ENCODE peak calls at places on chromosomes 5 and 9, in eight cellular contexts. O, V, R, B, T, H, U and A are unnamed samples.

GRCh38 chr5:75734913-75735789 is 17.9 kb upstream of the POC5 start:
- DNase-seq in O (no peak), V (peak), R (no peak), B (no peak), T (no peak), H (peak), U (peak), A (peak)

GRCh38 chr5:112475747-112476435 is 56.8 kb upstream of the EPB41L4A start:
- DNase-seq in O (no peak), V (no peak), R (no peak), B (no peak), T (no peak), H (no peak), U (peak), A (no peak)

GRCh38 chr5:89275206-89275605 is 392.2 kb upstream of the MEF2C start:
- DNase-seq in O (no peak), V (no peak), R (no peak), B (no peak), T (no peak), H (no peak), U (no peak), A (no peak)

GRCh38 chr5:109411627-109412026 is 1.9 kb upstream of the PJA2 start:
- DNase-seq in O (peak), V (no peak), R (no peak), B (no peak), T (no peak), H (no peak), U (peak), A (no peak)

GRCh38 chr9:125189011-125189360 is 617 bp downstream of the PPP6C start:
- DNase-seq in O (peak), V (no peak), R (peak), B (peak), T (peak), H (peak), U (peak), A (no peak)

GRCh38 chr5:63923914-63924313 is 38.3 kb downstream of the HTR1A start:
- DNase-seq in O (no peak), V (peak), R (no peak), B (peak), T (no peak), H (no peak), U (no peak), A (no peak)

GRCh38 chr9:121354141-121354540 is 15.9 kb downstream of the STOM start:
- DNase-seq in O (no peak), V (no peak), R (no peak), B (no peak), T (no peak), H (no peak), U (no peak), A (no peak)

GRCh38 chr5:127011151-127011550 is 19.2 kb downstream of the MARCHF3 start:
- DNase-seq in O (no peak), V (no peak), R (no peak), B (no peak), T (no peak), H (no peak), U (peak), A (no peak)

GRCh38 chr5:17360879-17361278 is 137.2 kb upstream of the TAF11L2 start:
- DNase-seq in O (no peak), V (no peak), R (no peak), B (no peak), T (no peak), H (no peak), U (no peak), A (no peak)

GRCh38 chr9:134029248-134030226 is 4.3 kb downstream of the BRD3OS start:
- DNase-seq in O (no peak), V (no peak), R (no peak), B (no peak), T (no peak), H (no peak), U (no peak), A (no peak)

GRCh38 chr5:148193202-148193601 is 9.6 kb upstream of the SPINK6 start:
- DNase-seq in O (no peak), V (no peak), R (no peak), B (no peak), T (no peak), H (no peak), U (no peak), A (no peak)

GRCh38 chr9:107933042-107933441 is 443.5 kb upstream of the KLF4 start:
- DNase-seq in O (no peak), V (no peak), R (no peak), B (no peak), T (no peak), H (no peak), U (peak), A (no peak)

GRCh38 chr5:136619556-136619955 is 254.2 kb upstream of the TRPC7 start:
- DNase-seq in O (no peak), V (no peak), R (no peak), B (no peak), T (no peak), H (no peak), U (no peak), A (no peak)

GRCh38 chr5:32311404-32312193 is 1.1 kb downstream of the MTMR12 start:
- DNase-seq in O (no peak), V (peak), R (no peak), B (no peak), T (no peak), H (no peak), U (peak), A (no peak)

GRCh38 chr5:32312194-32312681 is 501 bp downstream of the MTMR12 start:
- DNase-seq in O (no peak), V (peak), R (peak), B (peak), T (peak), H (peak), U (peak), A (no peak)

GRCh38 chr5:32307769-32308194 is 5.0 kb downstream of the MTMR12 start:
- DNase-seq in O (no peak), V (peak), R (no peak), B (no peak), T (no peak), H (no peak), U (no peak), A (no peak)

GRCh38 chr5:32309766-32310165 is 3.0 kb downstream of the MTMR12 start:
- DNase-seq in O (no peak), V (no peak), R (no peak), B (no peak), T (no peak), H (no peak), U (no peak), A (no peak)

DNA sequence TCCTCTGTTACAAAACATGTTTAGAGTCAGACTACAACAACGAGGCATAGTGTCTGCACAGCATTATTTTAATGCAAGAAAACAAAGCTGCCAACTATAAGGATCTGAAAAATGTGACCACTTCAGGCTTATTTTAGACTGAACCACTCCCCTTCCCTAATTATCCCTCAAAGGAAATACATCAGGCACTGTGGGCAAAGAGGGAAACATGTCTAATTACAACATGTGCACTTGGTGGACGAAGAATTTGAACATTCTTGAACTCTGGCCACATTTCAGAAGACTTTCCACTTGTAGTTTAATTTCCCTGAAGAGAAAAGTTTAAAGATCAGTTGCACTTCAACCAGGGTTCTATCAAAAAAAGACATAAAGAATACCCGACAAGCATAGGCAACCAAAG is 3.8 kb downstream of the MTMR12 start:
- DNase-seq in O (no peak), V (no peak), R (no peak), B (no peak), T (no peak), H (no peak), U (no peak), A (no peak)
- H3K27ac ChIP-seq in O (no peak), V (no peak), R (peak), B (no peak), T (no peak), H (peak), U (no peak), A (no peak)

GRCh38 chr5:175377816-175378215 is 66.2 kb downstream of the DRD1 start:
- DNase-seq in O (no peak), V (no peak), R (no peak), B (no peak), T (no peak), H (no peak), U (no peak), A (no peak)
- H3K27ac ChIP-seq in O (no peak), V (no peak), R (no peak), B (no peak), T (no peak), H (no peak), U (no peak), A (no peak)

GRCh38 chr5:38598994-38599611 is 42.7 kb upstream of the LIFR start:
- DNase-seq in O (no peak), V (no peak), R (no peak), B (peak), T (no peak), H (no peak), U (peak), A (no peak)
- H3K27ac ChIP-seq in O (no peak), V (no peak), R (no peak), B (no peak), T (no peak), H (peak), U (no peak), A (no peak)

DNA sequence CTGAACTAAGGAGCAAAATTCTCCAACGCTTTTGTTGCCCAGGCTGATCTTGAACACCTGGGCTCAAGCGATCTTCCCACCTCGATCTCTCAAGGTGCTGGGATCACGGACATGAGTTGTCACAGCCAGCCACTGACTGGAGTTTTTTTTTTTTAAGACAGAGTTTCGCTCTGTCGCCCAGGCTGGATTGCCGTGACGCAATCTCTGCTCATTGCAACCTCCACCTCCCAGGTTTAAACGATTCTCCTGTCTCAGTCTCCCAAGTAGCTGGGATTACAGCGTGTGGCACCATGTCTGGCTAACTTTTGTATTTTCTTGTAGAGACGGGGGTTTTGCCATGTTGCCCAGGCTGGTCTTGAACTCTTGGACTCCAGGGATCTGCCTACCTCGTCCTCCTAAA is 58.2 kb downstream of the EHMT1 start:
- DNase-seq in O (no peak), V (no peak), R (peak), B (no peak), T (no peak), H (no peak), U (no peak), A (no peak)
- H3K27ac ChIP-seq in O (no peak), V (no peak), R (no peak), B (no peak), T (no peak), H (no peak), U (no peak), A (no peak)

GRCh38 chr5:140039561-140039960 is 3.5 kb downstream of the NRG2 start:
- DNase-seq in O (no peak), V (no peak), R (no peak), B (peak), T (no peak), H (no peak), U (peak), A (peak)

GRCh38 chr5:140040358-140040757 is 2.7 kb downstream of the NRG2 start:
- DNase-seq in O (no peak), V (no peak), R (no peak), B (no peak), T (no peak), H (no peak), U (no peak), A (peak)

GRCh38 chr5:140038373-140038957 is 4.6 kb downstream of the NRG2 start:
- DNase-seq in O (no peak), V (no peak), R (no peak), B (no peak), T (no peak), H (no peak), U (peak), A (no peak)

GRCh38 chr5:140035881-140036280 is 7.2 kb downstream of the NRG2 start:
- DNase-seq in O (no peak), V (no peak), R (no peak), B (no peak), T (no peak), H (peak), U (no peak), A (no peak)

DNA sequence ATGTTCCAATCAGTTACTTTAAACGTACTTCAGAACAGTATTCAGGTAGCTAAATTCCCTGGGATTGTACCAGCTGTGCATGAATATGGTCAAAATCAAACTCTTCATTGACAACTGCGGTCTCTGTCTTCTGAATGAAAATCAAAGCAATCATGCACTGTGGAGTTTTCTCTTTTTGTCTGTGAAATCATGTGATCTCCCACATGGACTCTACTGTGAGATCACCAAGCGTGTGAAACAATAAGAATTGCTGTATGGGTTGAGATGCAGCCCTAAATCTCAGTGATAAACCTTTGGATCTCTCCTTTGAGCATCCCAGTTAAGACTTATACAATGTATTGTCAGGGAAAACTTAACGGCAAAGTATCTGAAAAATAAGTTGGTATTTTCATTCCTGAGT is 6.1 kb downstream of the NRG2 start:
- DNase-seq in O (no peak), V (no peak), R (no peak), B (no peak), T (no peak), H (no peak), U (no peak), A (no peak)
- H3K27ac ChIP-seq in O (no peak), V (no peak), R (no peak), B (no peak), T (no peak), H (peak), U (no peak), A (no peak)

GRCh38 chr5:14452685-14453084 is 128.9 kb upstream of the OTULINL start:
- DNase-seq in O (no peak), V (no peak), R (no peak), B (no peak), T (no peak), H (no peak), U (peak), A (no peak)

GRCh38 chr5:14453486-14453885 is 128.1 kb upstream of the OTULINL start:
- DNase-seq in O (no peak), V (no peak), R (no peak), B (no peak), T (no peak), H (no peak), U (peak), A (no peak)

GRCh38 chr5:14458414-14458813 is 123.2 kb upstream of the OTULINL start:
- DNase-seq in O (no peak), V (no peak), R (no peak), B (no peak), T (no peak), H (no peak), U (no peak), A (no peak)

GRCh38 chr5:14460844-14461398 is 120.7 kb upstream of the OTULINL start:
- DNase-seq in O (no peak), V (no peak), R (no peak), B (no peak), T (no peak), H (no peak), U (no peak), A (no peak)

DNA sequence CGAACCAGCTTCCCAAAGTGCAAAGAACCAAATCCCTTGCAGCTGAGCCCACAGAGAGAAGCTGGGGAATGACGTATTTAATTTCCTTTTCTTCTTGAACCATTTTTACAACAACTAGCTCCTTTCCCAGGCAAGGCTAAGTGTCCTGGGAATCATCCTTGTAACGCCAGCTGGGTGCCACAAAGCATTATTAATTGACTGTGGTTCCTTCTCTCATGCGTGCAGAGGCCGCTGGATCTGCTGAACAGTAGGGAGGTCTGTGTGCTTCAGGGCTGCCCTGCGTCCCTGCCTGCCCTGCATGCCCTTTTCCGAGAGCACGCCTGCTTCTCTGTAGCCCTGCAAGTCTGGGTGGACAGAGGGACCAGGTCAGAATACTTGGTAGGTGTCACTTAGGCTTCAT is 124.1 kb upstream of the OTULINL start:
- DNase-seq in O (no peak), V (peak), R (no peak), B (no peak), T (no peak), H (no peak), U (no peak), A (no peak)
- H3K27ac ChIP-seq in O (no peak), V (peak), R (no peak), B (no peak), T (no peak), H (peak), U (peak), A (no peak)

GRCh38 chr9:127384901-127385300 is 12.1 kb upstream of the SLC2A8 start:
- DNase-seq in O (no peak), V (no peak), R (peak), B (no peak), T (no peak), H (no peak), U (no peak), A (no peak)

GRCh38 chr9:127386981-127387380 is 10.0 kb upstream of the SLC2A8 start:
- DNase-seq in O (no peak), V (no peak), R (no peak), B (no peak), T (no peak), H (no peak), U (no peak), A (no peak)

GRCh38 chr9:127388037-127388855 is 8.7 kb upstream of the SLC2A8 start:
- DNase-seq in O (peak), V (no peak), R (peak), B (no peak), T (peak), H (peak), U (peak), A (no peak)

GRCh38 chr9:127384016-127384730 is 12.8 kb upstream of the SLC2A8 start:
- DNase-seq in O (no peak), V (no peak), R (peak), B (no peak), T (no peak), H (no peak), U (no peak), A (no peak)

GRCh38 chr9:127386249-127386648 is 10.7 kb upstream of the SLC2A8 start:
- DNase-seq in O (no peak), V (no peak), R (no peak), B (no peak), T (no peak), H (no peak), U (no peak), A (no peak)
- H3K27ac ChIP-seq in O (no peak), V (no peak), R (no peak), B (no peak), T (no peak), H (no peak), U (no peak), A (no peak)

GRCh38 chr5:177427919-177428573 is 1.6 kb downstream of the GRK6 start:
- DNase-seq in O (no peak), V (no peak), R (peak), B (no peak), T (no peak), H (no peak), U (no peak), A (no peak)
- H3K27ac ChIP-seq in O (peak), V (no peak), R (peak), B (no peak), T (peak), H (no peak), U (no peak), A (peak)

GRCh38 chr9:4146293-4146692 is 153.6 kb downstream of the GLIS3 start:
- DNase-seq in O (no peak), V (no peak), R (no peak), B (no peak), T (no peak), H (no peak), U (no peak), A (no peak)

GRCh38 chr9:4145482-4145881 is 154.4 kb downstream of the GLIS3 start:
- DNase-seq in O (no peak), V (no peak), R (no peak), B (no peak), T (no peak), H (no peak), U (no peak), A (no peak)

GRCh38 chr9:4147476-4148214 is 152.2 kb downstream of the GLIS3 start:
- DNase-seq in O (no peak), V (no peak), R (no peak), B (no peak), T (no peak), H (no peak), U (no peak), A (no peak)

GRCh38 chr9:4143951-4144717 is 155.7 kb downstream of the GLIS3 start:
- DNase-seq in O (no peak), V (no peak), R (no peak), B (no peak), T (no peak), H (no peak), U (peak), A (no peak)

GRCh38 chr9:4144869-4145268 is 155.0 kb downstream of the GLIS3 start:
- DNase-seq in O (no peak), V (no peak), R (no peak), B (no peak), T (no peak), H (no peak), U (peak), A (no peak)
- H3K27ac ChIP-seq in O (no peak), V (no peak), R (no peak), B (peak), T (no peak), H (peak), U (peak), A (no peak)